ENCODE peak calls at places on chromosomes 5 and 9, in eight cellular contexts. Y, B, F, H, T, U, L and Z are unnamed samples.

GRCh38 chr5:55344392-55344992 is 36.7 kb downstream of the MTREX start:
- DNase-seq in U (peak; percentile 36), Y (peak; percentile 34), B (peak; percentile 65), H (peak; percentile 70), L (peak; percentile 51), F (peak; percentile 49), T (peak; percentile 33), Z (peak; percentile 68)

GRCh38 chr9:134396825-134397224 is 70.6 kb downstream of the RXRA start:
- DNase-seq in B (no peak), H (no peak), U (no peak), T (no peak), F (peak; percentile 34), L (no peak), Y (no peak), Z (no peak)

GRCh38 chr5:65861830-65862241 is 64.5 kb upstream of the ERBIN start:
- DNase-seq in U (peak; percentile 61), B (no peak), Y (no peak), H (no peak), L (no peak), F (no peak), T (no peak), Z (peak; percentile 81)

GRCh38 chr5:154215931-154216330 is 25.4 kb downstream of the GALNT10 start:
- DNase-seq in U (no peak), H (no peak), B (no peak), T (no peak), Y (no peak), L (no peak), F (no peak), Z (no peak)

GRCh38 chr5:126917918-126918623 is 112.3 kb downstream of the MARCHF3 start:
- DNase-seq in T (peak; percentile 63), U (no peak), B (peak; percentile 67), Y (peak; percentile 77), H (peak; percentile 55), L (no peak), F (no peak), Z (peak; percentile 87)

GRCh38 chr5:171750316-171750788 is 35.3 kb upstream of the SMIM23 start:
- DNase-seq in Y (peak; percentile 26), T (peak; percentile 43), H (no peak), L (no peak), U (peak; percentile 8), B (peak; percentile 65), F (peak; percentile 5), Z (peak; percentile 42)

GRCh38 chr9:117341161-117341560 is 73.7 kb downstream of the ASTN2 start:
- DNase-seq in T (no peak), H (no peak), U (no peak), B (no peak), Y (no peak), L (no peak), F (no peak), Z (no peak)

GRCh38 chr5:1655496-1656270 is 131.9 kb upstream of the LPCAT1 start:
- DNase-seq in U (no peak), T (no peak), H (no peak), F (no peak), B (no peak), Y (peak; percentile 17), L (no peak), Z (no peak)

GRCh38 chr5:66174338-66174737 is 30.2 kb downstream of the SREK1 start:
- DNase-seq in B (peak; percentile 28), U (no peak), Y (no peak), H (peak; percentile 18), F (peak; percentile 27), L (no peak), T (no peak), Z (peak; percentile 21)

GRCh38 chr5:176870110-176870591 is 29.0 kb downstream of the HK3 start:
- DNase-seq in Y (peak; percentile 84), H (peak; percentile 57), L (peak; percentile 9), U (peak; percentile 57), B (peak; percentile 84), F (peak; percentile 40), T (peak; percentile 87), Z (peak; percentile 47)

GRCh38 chr5:160831801-160832200 is 20.2 kb downstream of the ATP10B start:
- DNase-seq in F (no peak), L (no peak), B (no peak), Y (no peak), T (no peak), U (no peak), H (no peak), Z (no peak)

GRCh38 chr5:1975406-1975715 is 92.6 kb upstream of the IRX4 start:
- DNase-seq in H (no peak), Y (no peak), F (no peak), L (no peak), T (no peak), U (no peak), B (no peak), Z (no peak)

GRCh38 chr9:127942152-127943010 is 4.7 kb upstream of the DPM2 start:
- DNase-seq in L (peak; percentile 53), U (no peak), H (peak; percentile 76), T (peak; percentile 83), B (peak; percentile 85), F (peak; percentile 72), Y (peak; percentile 88), Z (peak; percentile 51)

GRCh38 chr5:71528206-71528605 is 58.9 kb upstream of the MCCC2 start:
- DNase-seq in B (no peak), T (no peak), L (no peak), U (no peak), Y (no peak), H (no peak), F (no peak), Z (peak; percentile 17)

GRCh38 chr5:171355302-171355724 is 32.3 kb upstream of the NPM1 start:
- DNase-seq in F (no peak), B (no peak), T (no peak), L (peak; percentile 80), U (no peak), H (no peak), Y (no peak), Z (no peak)

GRCh38 chr9:35962126-35962906 is 4.4 kb upstream of the OR2S2 start:
- DNase-seq in H (no peak), Y (peak; percentile 22), L (no peak), U (no peak), B (peak; percentile 69), T (peak; percentile 48), F (no peak), Z (peak; percentile 56)

GRCh38 chr9:109912726-109913460 is 132.9 kb downstream of the PALM2AKAP2 start:
- DNase-seq in T (no peak), Y (no peak), L (peak; percentile 64), U (no peak), B (no peak), H (no peak), F (peak; percentile 71), Z (peak; percentile 22)

GRCh38 chr5:93926831-93927600 is 185.6 kb upstream of the POU5F2 start:
- DNase-seq in Y (no peak), F (no peak), T (no peak), B (no peak), L (no peak), U (no peak), H (no peak), Z (no peak)

GRCh38 chr9:120378680-120379079 is 201.3 kb downstream of the CDK5RAP2 start:
- DNase-seq in Y (no peak), U (no peak), H (no peak), B (no peak), L (no peak), F (no peak), T (no peak), Z (no peak)
- H3K4me1 ChIP-seq in Y (peaks cover 4% of the 10 kb centered on the region), U (no peaks in the 10 kb centered on the region), H (peaks cover 1% of the 10 kb centered on the region), B (peaks cover 8% of the 10 kb centered on the region), L (no peaks in the 10 kb centered on the region), F (no peaks in the 10 kb centered on the region), T (peaks cover 5% of the 10 kb centered on the region), Z (no peaks in the 10 kb centered on the region)

GRCh38 chr9:20636883-20637440 is 14.7 kb upstream of the MLLT3 start:
- DNase-seq in U (no peak), L (no peak), H (peak; percentile 40), B (peak; percentile 58), F (no peak), Y (no peak), T (no peak), Z (peak; percentile 6)
- TF ChIP-seq EZH2phosphoT487 in U (no peak), L (no peak), H (no peak), B (no peak), F (no peak), Y (no peak), T (no peak), Z (no peak)

GRCh38 chr5:82351754-82352145 is 73.6 kb upstream of the RPS23 start:
- DNase-seq in Y (peak; percentile 63), L (peak; percentile 52), F (peak; percentile 51), T (peak; percentile 65), H (peak; percentile 75), B (peak; percentile 77), U (peak; percentile 61), Z (peak; percentile 85)

GRCh38 chr5:82348749-82349148 is 70.6 kb upstream of the RPS23 start:
- DNase-seq in H (no peak), F (no peak), T (no peak), L (no peak), U (no peak), Y (no peak), B (no peak), Z (no peak)

GRCh38 chr5:82347213-82347947 is 69.2 kb upstream of the RPS23 start:
- DNase-seq in F (no peak), L (no peak), Y (no peak), B (peak; percentile 17), H (peak; percentile 46), U (no peak), T (no peak), Z (no peak)

GRCh38 chr5:82352146-82352791 is 74.1 kb upstream of the RPS23 start:
- DNase-seq in Y (no peak), H (no peak), U (no peak), L (no peak), B (no peak), T (no peak), F (no peak), Z (peak; percentile 66)

DNA sequence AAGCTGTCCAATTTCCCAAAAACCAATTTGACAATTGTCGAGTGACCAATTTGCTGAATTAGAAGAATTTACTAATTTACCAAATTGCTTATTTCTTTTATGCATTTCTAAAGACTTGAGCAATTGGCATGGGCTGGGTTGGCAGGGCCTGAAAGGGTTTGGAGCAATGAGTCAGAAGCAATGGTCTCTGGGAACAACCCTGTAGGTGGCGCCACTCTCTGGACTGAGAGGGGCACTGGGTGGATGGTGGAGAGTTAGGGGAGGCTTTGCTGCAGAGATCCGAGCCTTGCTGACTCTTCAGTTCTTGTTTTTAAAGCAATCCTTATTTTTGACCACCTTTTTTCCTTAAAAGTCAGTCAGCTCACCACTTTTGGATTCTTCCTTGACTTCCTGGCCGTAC is 71.5 kb upstream of the RPS23 start:
- DNase-seq in H (peak; percentile 32), U (no peak), L (peak; percentile 28), B (peak; percentile 83), Y (peak; percentile 22), F (peak; percentile 13), T (peak; percentile 68), Z (peak; percentile 28)
- TF ChIP-seq CTCF in H (peak; percentile 26), U (peak; percentile 78), L (peak; percentile 42), B (peak; percentile 91), Y (peak; percentile 58), F (peak; percentile 72), T (peak; percentile 70), Z (peak; percentile 63)

DNA sequence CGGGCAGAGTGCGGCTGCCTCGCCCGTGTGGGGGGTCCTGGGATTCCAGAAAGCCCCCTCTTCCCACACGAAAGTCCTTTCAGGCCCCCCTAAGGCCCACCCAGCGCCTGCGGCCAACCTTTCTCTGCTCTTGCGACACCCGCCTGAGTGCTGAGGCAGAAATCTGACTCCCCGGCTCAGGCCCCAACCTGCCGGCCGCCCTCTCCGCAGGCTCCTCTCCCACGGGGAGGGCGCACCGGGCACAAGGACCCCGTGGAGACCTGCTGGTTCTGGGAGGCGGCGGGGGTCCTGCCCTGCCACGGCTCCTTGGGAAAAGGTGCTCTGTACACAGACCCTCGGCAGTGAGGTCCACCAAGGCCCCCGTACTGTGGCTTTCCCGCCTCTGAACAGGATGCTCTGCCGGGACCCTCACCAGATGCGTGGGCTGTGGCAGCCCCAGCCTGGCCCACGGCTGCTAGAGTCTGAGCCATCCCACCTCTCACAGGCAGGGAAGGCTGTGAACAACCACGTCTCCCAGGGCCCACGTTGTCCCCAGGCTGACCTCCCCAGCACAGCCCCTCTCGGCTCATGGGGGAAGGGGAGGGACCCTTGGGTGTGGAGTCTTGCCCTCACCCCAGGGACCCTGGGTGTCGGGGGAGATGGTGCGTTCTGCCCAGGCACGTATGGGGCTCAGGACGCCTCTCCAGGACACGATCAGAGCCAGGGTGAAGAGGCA is 41.5 kb upstream of the EGFL7 start:
- DNase-seq in Y (no peak), T (no peak), H (no peak), B (no peak), L (no peak), U (no peak), F (no peak), Z (no peak)
- H3K4me1 ChIP-seq in Y (peaks cover 8% of the 10 kb centered on the region), T (peaks cover 10% of the 10 kb centered on the region), H (peaks cover 40% of the 10 kb centered on the region), B (no peaks in the 10 kb centered on the region), L (no peaks in the 10 kb centered on the region), U (no peaks in the 10 kb centered on the region), F (peaks cover 20% of the 10 kb centered on the region), Z (no peaks in the 10 kb centered on the region)